ENCODE peak calls at places on chromosomes 2 and 18, in six cellular contexts. One of them, this sample, is unnamed.

GRCh38 chr18:49020621-49021021 is 69.9 kb upstream of the SMAD7 start:
- DNase-seq in activated CD4-positive, alpha-beta T cell treated with anti-CD3 and anti-CD28 coated beads, Interleukin-2, amount 50 U/mL, for 4 hours: no peak
- DNase-seq in heart left ventricle: peak; percentile 12
- DNase-seq in tibial artery: no peak
- DNase-seq in psoas muscle: no peak
- DNase-seq in AG10803: no peak
- DNase-seq in this sample: peak; percentile 32

GRCh38 chr18:22275706-22276333 is 106.4 kb downstream of the GATA6 start:
- DNase-seq in activated CD4-positive, alpha-beta T cell treated with anti-CD3 and anti-CD28 coated beads, Interleukin-2, amount 50 U/mL, for 4 hours: no peak
- DNase-seq in heart left ventricle: no peak
- DNase-seq in tibial artery: no peak
- DNase-seq in psoas muscle: no peak
- DNase-seq in AG10803: no peak
- DNase-seq in this sample: no peak

GRCh38 chr18:76126327-76126726 is 368.7 kb downstream of the ZNF516 start:
- DNase-seq in activated CD4-positive, alpha-beta T cell treated with anti-CD3 and anti-CD28 coated beads, Interleukin-2, amount 50 U/mL, for 4 hours: no peak
- DNase-seq in heart left ventricle: no peak
- DNase-seq in tibial artery: no peak
- DNase-seq in psoas muscle: no peak
- DNase-seq in AG10803: peak; percentile 24
- DNase-seq in this sample: peak; percentile 10

GRCh38 chr2:30271300-30271699 is 40.0 kb downstream of the LBH start:
- DNase-seq in activated CD4-positive, alpha-beta T cell treated with anti-CD3 and anti-CD28 coated beads, Interleukin-2, amount 50 U/mL, for 4 hours: no peak
- DNase-seq in heart left ventricle: no peak
- DNase-seq in tibial artery: no peak
- DNase-seq in psoas muscle: no peak
- DNase-seq in AG10803: no peak
- DNase-seq in this sample: no peak

GRCh38 chr2:65231121-65231520 is 3.5 kb downstream of the ACTR2 start:
- DNase-seq in activated CD4-positive, alpha-beta T cell treated with anti-CD3 and anti-CD28 coated beads, Interleukin-2, amount 50 U/mL, for 4 hours: no peak
- DNase-seq in heart left ventricle: no peak
- DNase-seq in tibial artery: no peak
- DNase-seq in psoas muscle: no peak
- DNase-seq in AG10803: peak; percentile 63
- DNase-seq in this sample: peak; percentile 36

GRCh38 chr2:126895336-126895735 is 3.4 kb upstream of the TEX51 start:
- DNase-seq in activated CD4-positive, alpha-beta T cell treated with anti-CD3 and anti-CD28 coated beads, Interleukin-2, amount 50 U/mL, for 4 hours: no peak
- DNase-seq in heart left ventricle: peak; percentile 6
- DNase-seq in tibial artery: peak; percentile 12
- DNase-seq in psoas muscle: no peak
- DNase-seq in AG10803: no peak
- DNase-seq in this sample: no peak

GRCh38 chr2:168825149-168825548 is 22.7 kb downstream of the NOSTRIN start:
- DNase-seq in activated CD4-positive, alpha-beta T cell treated with anti-CD3 and anti-CD28 coated beads, Interleukin-2, amount 50 U/mL, for 4 hours: no peak
- DNase-seq in heart left ventricle: no peak
- DNase-seq in tibial artery: no peak
- DNase-seq in psoas muscle: no peak
- DNase-seq in AG10803: no peak
- DNase-seq in this sample: no peak

GRCh38 chr2:111119847-111120252 is 864 bp upstream of the BCL2L11 start:
- DNase-seq in activated CD4-positive, alpha-beta T cell treated with anti-CD3 and anti-CD28 coated beads, Interleukin-2, amount 50 U/mL, for 4 hours: no peak
- DNase-seq in heart left ventricle: no peak
- DNase-seq in tibial artery: no peak
- DNase-seq in psoas muscle: peak; percentile 26
- DNase-seq in AG10803: no peak
- DNase-seq in this sample: no peak

GRCh38 chr2:86309966-86310365 is 27.5 kb downstream of the REEP1 start:
- DNase-seq in activated CD4-positive, alpha-beta T cell treated with anti-CD3 and anti-CD28 coated beads, Interleukin-2, amount 50 U/mL, for 4 hours: no peak
- DNase-seq in heart left ventricle: no peak
- DNase-seq in tibial artery: no peak
- DNase-seq in psoas muscle: no peak
- DNase-seq in AG10803: no peak
- DNase-seq in this sample: no peak